ENCODE peak calls at places on chromosomes 12 and 14, in seven cellular contexts. R, T, G, I, P, B and U are unnamed samples.

GRCh38 chr14:95713596-95714371 is at the start of gene TCL1A:
- DNase-seq in R (no peak), T (no peak), G (no peak), I (no peak), P (no peak), B (no peak), U (no peak)

GRCh38 chr14:92352158-92352985 is 29.4 kb downstream of the SLC24A4 start:
- DNase-seq in R (peak), T (peak), G (no peak), I (peak), P (no peak), B (no peak), U (no peak)

GRCh38 chr12:126663304-126664094 is 1598.3 kb downstream of the AACS start:
- DNase-seq in R (no peak), T (peak), G (no peak), I (peak), P (no peak), B (no peak), U (peak)

GRCh38 chr12:109057376-109057775 is 5.0 kb downstream of the USP30 start:
- DNase-seq in R (no peak), T (no peak), G (no peak), I (no peak), P (no peak), B (no peak), U (no peak)

GRCh38 chr12:108672054-108672453 is 38.4 kb upstream of the SELPLG start:
- DNase-seq in R (no peak), T (no peak), G (no peak), I (no peak), P (no peak), B (no peak), U (no peak)

GRCh38 chr14:102426796-102427195 is 64.1 kb downstream of the TECPR2 start:
- DNase-seq in R (no peak), T (no peak), G (no peak), I (no peak), P (no peak), B (no peak), U (no peak)

GRCh38 chr12:52440821-52441319 is 6.7 kb upstream of the KRT75 start:
- DNase-seq in R (no peak), T (peak), G (no peak), I (peak), P (no peak), B (no peak), U (no peak)

GRCh38 chr12:90010089-90010488 is 301.5 kb upstream of the ATP2B1 start:
- DNase-seq in R (no peak), T (peak), G (no peak), I (no peak), P (no peak), B (no peak), U (no peak)

GRCh38 chr14:31255286-31255685 is 47.7 kb upstream of the HECTD1 start:
- DNase-seq in R (no peak), T (no peak), G (no peak), I (no peak), P (no peak), B (no peak), U (no peak)

GRCh38 chr12:65022960-65023359 is 98.1 kb downstream of the WIF1 start:
- DNase-seq in R (no peak), T (no peak), G (no peak), I (no peak), P (no peak), B (no peak), U (peak)

GRCh38 chr14:90513151-90514014 is 116.6 kb downstream of the CALM1 start:
- DNase-seq in R (no peak), T (peak), G (peak), I (no peak), P (peak), B (no peak), U (peak)